ENCODE peak calls at places on chromosomes 1 and 21, in five cellular contexts. E is GM13976, A is uterus, F is tibial nerve, N is bronchial epithelial cell. V is an unnamed sample.

GRCh38 chr1:30816211-30817082 is 58.9 kb upstream of the LAPTM5 start:
- DNase-seq in E (no peak), A (peak), F (peak), N (peak), V (no peak)

GRCh38 chr1:96291468-96291867 is 430.1 kb upstream of the PTBP2 start:
- DNase-seq in E (no peak), A (no peak), F (no peak), N (peak), V (no peak)

GRCh38 chr21:17679002-17679600 is 66.4 kb upstream of the BTG3 start:
- DNase-seq in E (peak), A (no peak), F (no peak), N (peak), V (peak)

GRCh38 chr1:104987210-104987609 is 1237.5 kb downstream of the AMY1C start:
- DNase-seq in E (peak), A (no peak), F (no peak), N (no peak), V (no peak)

GRCh38 chr1:38420666-38421065 is 374.1 kb upstream of the POU3F1 start:
- DNase-seq in E (no peak), A (no peak), F (no peak), N (no peak), V (no peak)

GRCh38 chr1:1853593-1854257 is 37.2 kb downstream of the GNB1 start:
- DNase-seq in E (no peak), A (no peak), F (no peak), N (no peak), V (no peak)

GRCh38 chr1:157240495-157241184 is 102.4 kb upstream of the ETV3 start:
- DNase-seq in E (no peak), A (no peak), F (no peak), N (no peak), V (no peak)

GRCh38 chr1:101164776-101165175 is 72.0 kb upstream of the S1PR1 start:
- DNase-seq in E (no peak), A (no peak), F (no peak), N (no peak), V (no peak)

GRCh38 chr1:3968851-3969250 is 68.8 kb upstream of the C1orf174 start:
- DNase-seq in E (no peak), A (no peak), F (no peak), N (no peak), V (peak)

GRCh38 chr1:57319165-57319564 is 104.7 kb downstream of the DAB1 start:
- DNase-seq in E (no peak), A (no peak), F (no peak), N (peak), V (no peak)

GRCh38 chr1:22484741-22485140 is 33.1 kb downstream of the ZBTB40 start:
- DNase-seq in E (no peak), A (no peak), F (no peak), N (no peak), V (no peak)

GRCh38 chr1:83769594-83770321 is 229.2 kb downstream of the TTLL7 start:
- DNase-seq in E (no peak), A (no peak), F (no peak), N (no peak), V (peak)

GRCh38 chr1:42419449-42419848 is 36.4 kb downstream of the ZMYND12 start:
- DNase-seq in E (no peak), A (peak), F (no peak), N (no peak), V (no peak)

GRCh38 chr1:244400974-244401373 is 50.7 kb downstream of the ADSS2 start:
- DNase-seq in E (no peak), A (no peak), F (no peak), N (no peak), V (no peak)

GRCh38 chr1:111571987-111572386 is 47.6 kb upstream of the RAP1A start:
- DNase-seq in E (no peak), A (no peak), F (no peak), N (no peak), V (no peak)

GRCh38 chr1:206555473-206555935 is 48.2 kb downstream of the RASSF5 start:
- DNase-seq in E (peak), A (peak), F (no peak), N (no peak), V (peak)

GRCh38 chr1:240226102-240226501 is 134.4 kb downstream of the FMN2 start:
- DNase-seq in E (no peak), A (no peak), F (no peak), N (no peak), V (no peak)

GRCh38 chr1:94669213-94669612 is 127.7 kb upstream of the F3 start:
- DNase-seq in E (no peak), A (no peak), F (no peak), N (no peak), V (no peak)

GRCh38 chr21:37758997-37759396 is 157.3 kb downstream of the KCNJ6 start:
- DNase-seq in E (peak), A (no peak), F (no peak), N (peak), V (peak)

DNA sequence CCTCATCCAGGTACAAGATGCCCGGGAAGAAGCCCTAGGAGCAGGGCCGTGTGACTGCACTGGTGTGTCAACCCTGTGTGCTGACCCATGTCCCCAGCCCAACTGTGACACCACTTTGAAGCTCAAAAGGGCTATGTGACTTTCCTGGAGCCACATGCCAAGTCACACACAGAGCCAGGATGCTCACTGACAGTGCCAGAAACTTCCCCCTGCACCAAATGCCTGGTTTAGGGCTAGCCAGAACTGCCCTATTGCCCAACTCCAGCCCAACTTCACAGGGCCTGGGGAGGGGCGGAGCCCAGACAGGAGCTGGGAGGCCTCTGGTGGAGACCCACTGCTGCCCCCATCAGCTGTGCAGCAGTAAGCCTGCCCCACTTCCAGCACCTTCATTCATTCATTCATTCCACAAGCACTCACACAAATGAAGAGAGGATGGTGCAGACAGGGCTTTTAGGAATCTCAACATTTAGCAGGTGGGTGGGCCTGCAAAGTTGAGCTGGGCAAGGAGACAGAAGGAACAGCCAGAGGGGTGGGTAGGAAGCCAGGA is 36.7 kb downstream of the KCNQ4 start:
- DNase-seq in E (no peak), A (no peak), F (no peak), N (no peak), V (no peak)
- TF ChIP-seq CTCF in E (no peak), A (no peak), F (no peak), N (no peak), V (no peak)

DNA sequence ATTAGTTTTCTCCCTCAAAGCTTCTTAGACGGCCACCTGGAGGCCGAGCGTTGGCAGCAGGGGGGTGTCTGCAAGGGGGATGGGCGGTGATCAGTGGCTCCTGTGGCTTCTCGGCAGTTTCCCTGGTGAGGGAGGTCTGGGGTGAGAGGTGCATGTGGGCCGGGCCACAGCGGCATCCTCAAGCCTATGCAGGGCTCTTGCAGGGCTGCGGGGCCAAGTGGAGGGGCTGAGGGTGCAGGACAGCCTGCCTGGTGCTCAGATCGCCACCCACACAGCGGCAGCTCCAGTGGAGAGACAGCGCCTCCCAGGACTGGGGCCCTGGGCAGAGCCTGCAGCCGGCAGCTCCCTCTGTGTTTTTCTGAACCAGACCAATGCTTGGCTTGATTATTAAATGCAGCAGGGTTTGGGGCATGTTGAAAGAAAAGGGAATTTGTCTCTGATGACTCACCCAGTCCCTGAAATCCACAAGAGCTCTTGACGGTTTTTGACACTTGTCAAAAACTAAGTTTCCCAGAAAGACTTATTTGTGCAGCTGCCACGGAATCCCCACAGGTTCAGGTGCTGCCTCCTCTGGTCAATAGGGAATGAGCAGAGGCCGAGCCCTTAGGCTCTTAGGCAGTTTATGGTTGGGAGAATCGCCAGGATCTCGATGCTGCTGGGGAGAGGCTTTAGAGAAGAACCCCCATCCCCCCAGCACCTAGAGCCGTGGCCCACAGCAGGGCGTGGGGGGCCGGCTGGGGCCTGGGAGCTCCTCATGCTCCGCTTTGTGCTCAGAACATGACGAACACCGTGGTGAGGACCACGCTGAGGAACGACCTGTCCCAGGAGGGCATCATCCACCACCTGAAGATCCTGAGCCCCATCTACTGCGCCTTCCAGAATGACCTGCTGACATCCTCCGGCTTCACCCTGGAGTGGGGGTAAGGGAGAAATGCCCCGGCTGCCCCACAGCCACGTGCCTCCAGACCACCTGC is 54.7 kb downstream of the UMODL1 start:
- DNase-seq in E (no peak), A (no peak), F (no peak), N (peak), V (peak)
- TF ChIP-seq CTCF in E (no peak), A (no peak), F (no peak), N (peak), V (no peak)

GRCh38 chr1:235203428-235203827 is 42.4 kb upstream of the RBM34 start:
- DNase-seq in E (no peak), A (no peak), F (no peak), N (no peak), V (no peak)

DNA sequence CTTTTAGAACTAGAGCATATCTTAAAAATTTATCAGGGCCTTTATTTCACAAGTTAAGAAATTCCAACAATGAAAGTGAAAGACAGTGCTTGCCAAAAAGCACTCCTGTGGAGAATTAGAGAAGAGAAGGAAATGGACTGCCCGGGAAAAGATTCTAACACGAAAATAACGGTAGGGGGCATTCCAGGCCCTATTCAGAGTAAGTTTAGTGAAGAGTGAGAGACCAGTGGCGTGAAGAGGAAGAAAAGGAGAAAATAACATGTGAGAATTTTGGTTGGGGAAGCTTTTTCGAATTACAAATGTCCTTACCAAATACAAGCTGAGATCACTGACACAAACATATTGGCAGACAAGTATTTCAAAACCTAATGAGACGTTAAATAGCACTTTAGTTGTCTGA is 38.4 kb upstream of the RBM34 start:
- DNase-seq in E (no peak), A (no peak), F (no peak), N (peak), V (no peak)
- TF ChIP-seq CTCF in E (no peak), A (peak), F (peak), N (peak), V (peak)

GRCh38 chr21:32065654-32066053 is 192.8 kb downstream of the HUNK start:
- DNase-seq in E (no peak), A (no peak), F (no peak), N (no peak), V (no peak)

GRCh38 chr21:32062591-32063227 is 189.9 kb downstream of the HUNK start:
- DNase-seq in E (no peak), A (no peak), F (no peak), N (no peak), V (no peak)

GRCh38 chr21:32056791-32057190 is 184.0 kb downstream of the HUNK start:
- DNase-seq in E (no peak), A (no peak), F (no peak), N (no peak), V (no peak)

GRCh38 chr21:32064511-32064910 is 191.7 kb downstream of the HUNK start:
- DNase-seq in E (no peak), A (no peak), F (no peak), N (no peak), V (no peak)

GRCh38 chr21:32061755-32062154 is 188.9 kb downstream of the HUNK start:
- DNase-seq in E (no peak), A (no peak), F (no peak), N (no peak), V (no peak)
- TF ChIP-seq CTCF in E (no peak), A (no peak), F (no peak), N (no peak), V (no peak)

DNA sequence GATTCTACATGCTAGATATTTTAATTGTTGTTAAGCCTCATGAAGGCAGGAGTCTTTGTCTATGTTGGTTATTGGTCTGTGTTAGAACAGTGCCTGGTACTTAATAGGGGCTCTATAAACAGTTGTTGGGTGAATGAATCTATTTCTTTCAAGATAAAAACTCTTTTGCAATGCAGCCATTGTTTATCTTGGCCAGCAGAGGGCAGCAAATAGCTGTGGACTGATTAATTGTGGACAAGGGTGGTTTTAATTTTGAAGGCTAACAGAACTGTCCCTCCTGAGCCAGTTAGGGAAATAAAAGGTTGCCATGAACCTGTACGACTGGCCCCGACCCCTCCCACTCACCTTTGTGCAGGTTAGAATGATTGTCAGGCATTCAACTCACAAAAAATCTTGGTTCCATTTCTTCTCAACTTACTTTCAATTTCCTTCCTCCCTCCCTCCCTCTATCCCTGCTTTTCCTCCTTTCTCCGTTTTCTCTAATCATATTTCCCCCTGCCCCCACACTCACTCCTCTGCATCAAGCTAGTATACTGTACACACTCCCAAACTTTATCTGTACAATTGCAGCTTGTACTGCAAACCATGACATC is 66.3 kb upstream of the DIRAS3 start:
- DNase-seq in E (peak), A (peak), F (no peak), N (peak), V (peak)
- TF ChIP-seq CTCF in E (peak), A (peak), F (peak), N (peak), V (peak)

GRCh38 chr1:68600049-68600661 is 103.3 kb upstream of the DEPDC1 start:
- DNase-seq in E (peak), A (no peak), F (no peak), N (peak), V (peak)
- TF ChIP-seq CTCF in E (peak), A (peak), F (peak), N (peak), V (no peak)

DNA sequence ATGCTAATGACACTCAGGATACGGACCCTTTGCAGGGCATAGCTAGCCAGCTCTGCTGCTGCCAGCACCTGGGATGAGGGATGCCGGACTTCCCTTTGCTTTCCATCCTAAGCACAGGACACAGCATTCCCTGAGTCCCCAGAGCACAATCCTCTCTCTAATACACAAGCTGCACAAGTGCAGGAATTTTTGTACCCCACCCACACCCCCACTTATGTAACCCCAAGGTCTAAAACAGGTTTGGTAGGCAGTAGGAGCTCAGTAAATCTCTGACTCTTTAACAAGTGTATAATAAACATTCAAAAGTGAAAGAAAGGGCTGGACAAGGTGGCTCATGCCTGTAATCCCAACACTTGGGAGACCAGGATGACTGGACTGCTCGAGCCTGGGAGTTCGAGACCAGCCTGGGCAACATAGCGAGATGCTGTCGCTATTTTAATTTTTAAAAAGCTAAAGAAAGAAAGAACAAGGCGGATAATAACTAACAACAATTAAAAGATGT is 42.2 kb upstream of the IGSF3 start:
- DNase-seq in E (no peak), A (no peak), F (no peak), N (no peak), V (no peak)
- TF ChIP-seq CTCF in E (no peak), A (no peak), F (no peak), N (no peak), V (no peak)

DNA sequence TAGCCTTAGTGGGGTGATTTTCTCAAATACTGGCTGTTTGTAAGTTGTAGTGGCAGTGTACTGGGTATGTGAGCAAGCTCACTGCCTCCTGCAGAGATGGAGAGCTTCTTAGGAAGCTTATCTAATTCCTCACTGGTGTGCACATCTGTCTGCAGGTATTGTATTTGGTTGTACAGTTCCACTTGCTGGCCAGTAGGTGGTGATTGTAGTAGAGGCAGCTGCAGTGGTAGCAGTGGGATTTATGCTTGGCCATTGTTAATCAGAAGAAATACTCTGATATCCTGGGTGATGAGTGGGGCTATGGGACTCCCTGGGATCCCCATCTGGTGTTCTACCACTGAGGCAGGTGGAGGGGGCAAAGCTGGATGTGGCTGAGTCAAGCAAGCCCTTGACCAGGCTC is 276.1 kb upstream of the SPAG17 start:
- DNase-seq in E (no peak), A (no peak), F (no peak), N (peak), V (no peak)
- TF ChIP-seq CTCF in E (no peak), A (no peak), F (no peak), N (peak), V (no peak)

V was measured in activated CD8-positive, alpha-beta T cell treated with anti-CD3 and anti-CD28 coated beads for 36 hours.